ENCODE peak calls at places on chromosomes 11 and 22, in nine cellular contexts. K is CD8-positive, alpha-beta T cell; Q is kidney; Z is HFF-Myc; C is ascending aorta; V is NB4; S is cardiac muscle cell; G is psoas muscle; J is uterus. R is an unnamed sample.

GRCh38 chr11:8071616-8072581 is 9.1 kb upstream of the TUB start:
- DNase-seq in K (no peak), Q (no peak), Z (no peak), C (no peak), V (no peak), S (no peak), G (no peak), J (no peak), R (no peak)

GRCh38 chr11:115711021-115711420 is 206.8 kb upstream of the CADM1 start:
- DNase-seq in K (no peak), Q (no peak), Z (no peak), C (no peak), V (peak; percentile 63), S (no peak), G (no peak), J (no peak), R (no peak)

GRCh38 chr22:24101966-24102365 is 79.3 kb upstream of the SUSD2 start:
- DNase-seq in K (no peak), Q (peak; percentile 22), Z (no peak), C (no peak), V (peak; percentile 7), S (no peak), G (no peak), J (no peak), R (no peak)

GRCh38 chr11:69641681-69642548 is 959 bp downstream of the CCND1 start:
- DNase-seq in K (no peak), Q (peak; percentile 78), Z (no peak), C (no peak), V (peak; percentile 45), S (peak; percentile 27), G (no peak), J (no peak), R (no peak)

GRCh38 chr11:61041755-61042518 is 60.4 kb upstream of the CD5 start:
- DNase-seq in K (peak; percentile 84), Q (peak; percentile 81), Z (no peak), C (no peak), V (no peak), S (peak; percentile 32), G (no peak), J (no peak), R (no peak)

GRCh38 chr11:91625495-91625894 is 599.1 kb upstream of the FAT3 start:
- DNase-seq in K (no peak), Q (no peak), Z (no peak), C (no peak), V (no peak), S (no peak), G (no peak), J (no peak), R (no peak)

GRCh38 chr11:96019810-96020747 is 96.2 kb upstream of the MTMR2 start:
- DNase-seq in K (no peak), Q (no peak), Z (no peak), C (no peak), V (no peak), S (no peak), G (no peak), J (no peak), R (no peak)

GRCh38 chr22:37410174-37411055 is 16.9 kb downstream of the ELFN2 start:
- DNase-seq in K (no peak), Q (no peak), Z (no peak), C (no peak), V (no peak), S (no peak), G (no peak), J (no peak), R (no peak)

DNA sequence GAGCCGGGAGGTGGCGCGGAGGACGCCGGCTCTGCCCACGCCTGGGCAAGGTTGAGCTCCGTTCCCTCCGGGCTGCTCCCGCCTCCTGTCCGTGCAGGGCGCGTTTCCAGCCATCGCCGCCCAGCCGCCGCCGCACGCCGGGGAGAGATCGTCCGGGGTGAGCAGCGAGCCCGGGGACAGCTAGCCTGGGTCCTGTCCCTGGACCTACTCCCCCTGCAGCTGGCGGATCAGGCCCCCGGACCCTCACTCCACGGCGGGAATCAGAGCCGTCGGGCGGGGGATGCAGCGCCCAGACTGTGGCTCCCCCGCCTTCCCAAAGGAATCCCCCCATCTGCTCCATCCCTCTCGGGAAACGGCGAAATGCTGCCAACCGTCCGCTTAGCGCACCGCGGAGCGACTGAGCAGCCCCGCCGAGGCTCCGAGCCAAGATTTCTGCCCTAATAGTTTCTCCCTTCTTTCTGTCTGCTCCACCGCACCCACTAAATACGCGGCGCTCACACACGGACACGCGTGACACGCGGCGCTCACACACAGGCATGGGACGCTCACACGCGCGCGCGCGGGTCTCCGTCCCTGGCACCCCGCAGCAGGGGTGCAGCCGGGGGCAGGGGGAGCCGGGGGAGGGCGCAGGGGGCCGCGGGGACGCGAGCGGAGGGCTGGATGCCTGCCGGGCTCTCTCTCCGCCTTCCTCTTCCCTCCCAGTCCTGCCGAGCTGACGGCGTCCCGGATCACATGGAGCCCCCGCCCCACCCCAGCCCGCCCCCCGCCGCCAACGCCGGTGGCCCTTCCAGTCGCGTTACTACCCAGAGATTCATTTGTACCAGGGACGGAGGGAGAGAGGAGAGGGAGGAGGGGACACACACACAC is at the start of gene KCNJ5:
- DNase-seq in K (no peak), Q (peak; percentile 83), Z (no peak), C (no peak), V (no peak), S (no peak), G (peak; percentile 49), J (peak; percentile 23), R (no peak)
- TF ChIP-seq CTCF in K (no peak), Q (no peak), Z (no peak), C (no peak), V (no peak), S (no peak), G (no peak), J (no peak), R (no peak)

GRCh38 chr22:46537221-46537945 is at the start of gene CELSR1:
- DNase-seq in K (no peak), Q (peak; percentile 92), Z (no peak), C (no peak), V (peak; percentile 82), S (peak; percentile 40), G (no peak), J (no peak), R (no peak)

GRCh38 chr22:46534177-46534776 is 3.1 kb downstream of the CELSR1 start:
- DNase-seq in K (no peak), Q (peak; percentile 69), Z (no peak), C (no peak), V (no peak), S (no peak), G (no peak), J (no peak), R (no peak)

GRCh38 chr22:46536559-46537220 is 730 bp downstream of the CELSR1 start:
- DNase-seq in K (no peak), Q (no peak), Z (no peak), C (no peak), V (no peak), S (no peak), G (no peak), J (no peak), R (no peak)

GRCh38 chr22:46534901-46535630 is 2.4 kb downstream of the CELSR1 start:
- DNase-seq in K (no peak), Q (peak; percentile 71), Z (no peak), C (no peak), V (no peak), S (no peak), G (no peak), J (no peak), R (no peak)

DNA sequence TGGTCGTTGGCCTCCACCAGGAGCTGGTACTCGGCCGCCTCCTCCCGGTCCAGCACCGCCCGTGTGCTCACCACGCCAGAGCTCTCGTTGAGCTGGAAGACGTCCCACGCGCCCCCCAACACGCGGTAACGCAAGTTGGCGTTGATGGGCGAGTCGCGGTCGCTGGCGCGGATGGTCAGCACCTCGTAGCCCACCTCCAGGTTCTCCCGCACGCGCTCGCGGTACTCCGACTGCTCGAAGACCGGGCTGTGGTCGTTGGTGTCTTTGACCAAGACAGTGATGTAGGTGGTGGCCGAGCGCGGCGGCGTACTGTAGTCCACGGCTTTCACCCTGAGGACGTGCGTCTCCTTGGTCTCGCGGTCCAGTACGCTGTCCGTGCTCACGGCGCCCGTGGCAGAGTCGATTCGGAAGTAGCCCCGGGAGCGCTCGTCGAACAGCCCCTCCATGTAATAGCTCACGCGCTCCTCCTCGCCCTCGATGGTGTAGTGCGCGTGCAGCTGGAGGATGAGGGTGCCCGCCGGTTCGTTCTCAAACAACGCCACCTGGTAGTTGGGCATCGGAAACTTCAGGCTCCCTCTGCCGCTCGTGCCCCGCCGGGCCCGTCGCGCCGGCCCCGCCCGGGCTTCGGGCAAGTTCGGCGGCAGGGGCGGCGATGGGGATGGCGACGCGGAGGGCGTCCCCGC is 1.4 kb downstream of the CELSR1 start:
- DNase-seq in K (no peak), Q (peak; percentile 80), Z (no peak), C (no peak), V (no peak), S (no peak), G (no peak), J (no peak), R (no peak)
- TF ChIP-seq CTCF in K (no peak), Q (no peak), Z (no peak), C (no peak), V (no peak), S (no peak), G (no peak), J (no peak), R (no peak)

GRCh38 chr22:41952713-41953112 is 763 bp downstream of the SMIM45 start:
- DNase-seq in K (no peak), Q (no peak), Z (no peak), C (no peak), V (no peak), S (no peak), G (no peak), J (no peak), R (no peak)

GRCh38 chr22:41963453-41964105 is 5.7 kb upstream of the SEPTIN3 start:
- DNase-seq in K (no peak), Q (no peak), Z (no peak), C (no peak), V (no peak), S (peak; percentile 90), G (no peak), J (no peak), R (no peak)

DNA sequence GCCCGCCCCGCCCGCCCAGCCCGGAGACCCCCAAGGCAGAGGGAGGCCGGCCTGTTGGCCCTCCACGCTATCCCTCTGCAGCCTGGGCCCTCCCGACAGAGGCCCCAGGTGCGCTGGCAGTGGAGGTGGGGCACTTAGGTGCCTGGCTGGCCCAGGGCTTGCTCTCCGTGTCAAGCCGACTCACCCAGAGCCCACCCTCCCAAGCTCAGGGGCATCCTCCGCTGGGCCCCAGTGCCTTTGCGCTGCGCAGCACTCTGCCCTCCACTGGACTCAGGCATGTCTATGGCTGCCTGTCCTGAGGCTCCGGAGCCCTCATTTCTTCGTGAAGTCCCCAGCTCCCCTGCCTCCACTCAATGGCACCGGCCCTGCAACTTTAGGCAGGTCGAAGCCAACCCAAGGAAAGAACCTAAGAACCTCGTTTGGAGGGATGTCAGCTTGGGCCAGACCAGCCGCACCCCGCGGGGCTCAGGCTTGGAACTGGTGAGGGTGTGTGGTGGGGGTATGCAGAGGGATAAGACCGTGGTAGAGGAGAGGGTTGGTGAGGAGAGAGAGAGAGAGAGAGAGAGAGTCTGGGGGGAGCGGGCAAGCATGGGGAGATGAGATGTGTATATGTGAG is 6.1 kb downstream of the SMIM45 start:
- DNase-seq in K (no peak), Q (no peak), Z (no peak), C (no peak), V (no peak), S (no peak), G (no peak), J (no peak), R (no peak)
- TF ChIP-seq CTCF in K (peak; percentile 53), Q (no peak), Z (no peak), C (no peak), V (no peak), S (no peak), G (no peak), J (no peak), R (peak; percentile 43)

DNA sequence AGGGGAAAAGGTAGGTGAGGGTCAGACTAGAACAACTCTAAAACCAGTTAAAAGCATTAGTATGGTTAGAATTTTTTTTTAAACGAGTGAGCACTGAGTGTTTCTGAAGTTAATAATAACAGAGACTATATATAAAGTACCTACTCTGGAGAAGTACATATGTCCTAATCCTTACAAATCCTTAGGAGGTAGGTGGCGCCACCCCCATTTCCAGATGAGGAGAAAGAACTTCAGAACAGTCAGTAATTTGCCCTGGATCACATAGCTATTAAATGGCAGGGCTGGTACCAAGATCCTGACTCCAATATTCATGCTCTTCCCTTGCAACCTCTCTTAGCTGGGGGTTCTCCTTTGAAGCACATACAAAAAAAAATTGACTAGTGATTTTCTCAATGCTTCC is 80.5 kb downstream of the CLPB start:
- DNase-seq in K (no peak), Q (no peak), Z (no peak), C (no peak), V (peak; percentile 38), S (peak; percentile 41), G (no peak), J (no peak), R (no peak)
- TF ChIP-seq CTCF in K (no peak), Q (no peak), Z (peak; percentile 28), C (no peak), V (peak; percentile 20), S (peak; percentile 27), G (peak; percentile 11), J (no peak), R (no peak)

R was measured in natural killer cell.